ENCODE peak calls at places on chromosomes 16 and 17, in ten cellular contexts. R is Peyer's patch, B is left lung, Q is epithelial cell of proximal tubule, N is thyroid gland, T is neural progenitor cell, E is lung, D is WERI-Rb-1, G is WTC11, F is AG04450. Y is an unnamed sample.

GRCh38 chr17:81523139-81524062 is 4.8 kb upstream of the FSCN2 start:
- DNase-seq in N (peak; percentile 93), R (no peak), B (peak; percentile 65), G (peak; percentile 76), Q (no peak), D (peak; percentile 70), E (no peak), F (no peak), T (peak; percentile 86), Y (peak; percentile 44)

GRCh38 chr17:61495161-61495857 is 43.1 kb downstream of the TBX4 start:
- DNase-seq in Q (no peak), G (no peak), E (no peak), F (no peak), D (no peak), R (no peak), T (no peak), B (peak; percentile 29), N (no peak), Y (no peak)

GRCh38 chr17:2899911-2900310 is 103.7 kb downstream of the RAP1GAP2 start:
- DNase-seq in G (no peak), E (no peak), T (no peak), F (no peak), D (no peak), Q (no peak), N (no peak), B (no peak), R (no peak), Y (peak; percentile 23)

GRCh38 chr17:10125761-10126553 is 72.4 kb downstream of the GAS7 start:
- DNase-seq in N (no peak), B (no peak), Q (no peak), D (no peak), T (peak; percentile 36), E (no peak), G (no peak), R (no peak), F (no peak), Y (no peak)

GRCh38 chr16:535446-536405 is 8.2 kb downstream of the CAPN15 start:
- DNase-seq in R (peak; percentile 90), Q (no peak), F (no peak), N (no peak), T (no peak), G (no peak), B (no peak), D (no peak), E (no peak), Y (no peak)

GRCh38 chr17:45783593-45784292 is 377 bp upstream of the CRHR1 start:
- DNase-seq in F (no peak), B (peak; percentile 76), G (peak; percentile 75), Q (no peak), T (peak; percentile 86), E (no peak), N (peak; percentile 32), R (no peak), D (peak; percentile 76), Y (peak; percentile 22)

GRCh38 chr16:3836641-3837040 is 43.9 kb downstream of the CREBBP start:
- DNase-seq in G (no peak), N (no peak), R (no peak), D (no peak), T (no peak), Q (no peak), F (peak; percentile 54), B (no peak), E (no peak), Y (no peak)

GRCh38 chr16:16021988-16022682 is 72.7 kb downstream of the ABCC1 start:
- DNase-seq in Q (peak; percentile 43), B (peak; percentile 92), G (no peak), R (peak; percentile 92), T (peak; percentile 54), N (peak; percentile 99), F (peak; percentile 86), D (peak; percentile 94), E (peak; percentile 93), Y (peak; percentile 27)

GRCh38 chr16:1870365-1871082 is 1.4 kb downstream of the MEIOB start:
- DNase-seq in F (peak; percentile 11), E (peak; percentile 56), B (no peak), N (no peak), T (no peak), D (no peak), R (no peak), Q (peak; percentile 74), G (no peak), Y (no peak)

GRCh38 chr16:79966226-79966625 is 365.7 kb upstream of the MAF start:
- DNase-seq in N (no peak), R (no peak), T (no peak), F (no peak), Q (no peak), E (no peak), G (no peak), D (no peak), B (no peak), Y (no peak)

GRCh38 chr16:65494609-65495008 is 372.7 kb upstream of the CDH11 start:
- DNase-seq in R (no peak), Q (no peak), T (no peak), G (no peak), N (no peak), D (no peak), E (no peak), F (no peak), B (no peak), Y (no peak)

GRCh38 chr17:42519546-42520444 is 16.2 kb upstream of the NAGLU start:
- DNase-seq in D (no peak), N (peak; percentile 95), Q (peak; percentile 88), B (no peak), F (peak; percentile 99), T (peak; percentile 62), E (peak; percentile 86), G (peak; percentile 54), R (peak; percentile 87), Y (no peak)

GRCh38 chr16:21158208-21159110 is at the start of gene LDAF1:
- DNase-seq in B (peak; percentile 99), F (no peak), Q (no peak), T (peak; percentile 93), D (peak; percentile 84), G (peak; percentile 89), N (peak; percentile 90), R (peak; percentile 93), E (peak; percentile 82), Y (peak; percentile 60)

GRCh38 chr16:11759163-11759834 is 16.6 kb upstream of the TXNDC11 start:
- DNase-seq in N (no peak), G (no peak), R (peak; percentile 86), E (no peak), B (no peak), Q (no peak), F (no peak), T (no peak), D (no peak), Y (no peak)

GRCh38 chr16:11164482-11165270 is 91.3 kb downstream of the SOCS1 start:
- DNase-seq in E (no peak), F (no peak), Q (no peak), R (no peak), D (no peak), N (peak; percentile 41), B (peak; percentile 28), G (no peak), T (peak; percentile 76), Y (no peak)

GRCh38 chr17:37386462-37386861 is 10.7 kb downstream of the C17orf78 start:
- DNase-seq in F (no peak), G (no peak), E (no peak), R (no peak), Q (no peak), N (no peak), D (no peak), T (no peak), B (no peak), Y (no peak)
- TF ChIP-seq CTCF in F (no peak), G (no peak), E (no peak), R (no peak), Q (no peak), N (no peak), D (no peak), T (no peak), B (no peak), Y (no peak)

DNA sequence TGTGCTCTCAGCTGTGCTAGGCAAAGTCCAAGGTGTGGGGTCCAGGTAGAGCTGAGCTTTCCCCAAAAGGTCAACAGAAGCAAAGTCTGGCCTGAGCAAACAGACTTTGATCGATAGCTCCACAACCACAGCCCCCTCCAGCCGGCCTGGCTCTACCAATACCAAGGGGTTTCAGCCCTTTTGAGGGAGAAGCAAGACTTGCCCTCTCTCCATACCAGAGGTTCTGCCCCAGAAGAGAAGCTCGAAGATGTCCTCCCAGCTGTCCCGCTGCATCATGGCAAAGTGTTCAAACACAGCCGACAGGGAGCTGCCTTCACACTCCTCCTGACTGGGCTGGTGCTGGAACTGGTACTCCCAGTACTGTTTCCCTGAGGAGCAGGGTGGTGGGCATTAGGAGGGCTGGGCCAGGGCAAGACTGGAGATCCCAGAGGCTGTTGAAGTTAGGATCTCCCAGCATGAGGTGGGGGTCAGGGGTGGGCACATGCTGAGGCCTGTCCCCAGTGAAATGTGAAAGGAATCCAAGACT is 1.7 kb downstream of the VTN start:
- DNase-seq in F (no peak), Q (no peak), R (no peak), D (no peak), T (no peak), B (no peak), E (no peak), G (no peak), N (no peak), Y (no peak)
- TF ChIP-seq CTCF in F (no peak), Q (no peak), R (no peak), D (no peak), T (no peak), B (no peak), E (no peak), G (no peak), N (no peak), Y (no peak)

GRCh38 chr17:71234349-71234748 is 886.5 kb upstream of the SOX9 start:
- DNase-seq in R (no peak), F (no peak), Q (no peak), D (no peak), B (no peak), E (no peak), G (no peak), T (no peak), N (no peak), Y (no peak)

GRCh38 chr17:71232801-71233559 is 887.8 kb upstream of the SOX9 start:
- DNase-seq in D (no peak), F (no peak), B (no peak), G (no peak), N (no peak), Q (no peak), E (no peak), T (no peak), R (no peak), Y (no peak)

GRCh38 chr17:71237903-71238538 is 882.8 kb upstream of the SOX9 start:
- DNase-seq in D (no peak), E (no peak), F (no peak), B (no peak), T (no peak), R (no peak), N (no peak), G (no peak), Q (no peak), Y (no peak)
- TF ChIP-seq CTCF in D (no peak), E (no peak), F (peak; percentile 40), B (no peak), T (no peak), R (peak; percentile 44), N (peak; percentile 26), G (no peak), Q (peak; percentile 41), Y (no peak)

DNA sequence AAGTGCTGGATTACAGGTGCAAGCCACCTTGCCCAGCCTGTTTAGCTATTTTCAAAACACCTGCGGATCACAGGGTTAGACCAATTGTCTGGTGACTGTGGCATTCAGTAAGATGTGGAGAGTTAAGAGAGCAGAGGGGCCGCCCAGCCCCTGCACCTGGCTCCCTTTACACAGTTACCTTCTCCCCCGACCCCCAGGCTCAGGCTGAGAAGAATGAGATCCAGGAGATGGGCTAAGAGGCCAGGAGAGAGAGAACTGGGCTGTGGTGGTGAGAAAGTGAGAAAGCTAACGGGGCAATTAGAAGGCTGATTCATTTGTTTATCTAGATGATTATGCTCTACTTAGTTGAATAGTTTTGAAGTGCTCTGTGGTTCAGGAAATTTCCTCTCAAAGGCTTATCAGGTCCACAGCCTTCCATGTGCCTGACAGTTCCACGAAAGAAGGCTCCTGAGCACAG is 67.8 kb upstream of the AXIN2 start:
- DNase-seq in N (no peak), T (no peak), R (no peak), D (no peak), B (no peak), F (no peak), G (peak; percentile 12), Q (no peak), E (no peak), Y (no peak)
- TF ChIP-seq CTCF in N (no peak), T (no peak), R (no peak), D (no peak), B (no peak), F (no peak), G (no peak), Q (no peak), E (no peak), Y (no peak)

Y was measured in progenitor cell of endocrine pancreas.